ENCODE peak calls at places on chromosomes 3 and 15, in eight cellular contexts. One of them, this sample, is unnamed.

GRCh38 chr3:170701696-170702678 is 116.1 kb upstream of the SLC7A14 start:
- DNase-seq in NCI-H1417: no peak
- DNase-seq in fibroblast of lung: no peak
- DNase-seq in AG04449: no peak
- DNase-seq in coronary artery: no peak
- DNase-seq in fibroblast of pulmonary artery: no peak
- DNase-seq in GM03348: no peak
- DNase-seq in RWPE2: no peak
- DNase-seq in this sample: no peak

GRCh38 chr3:131981381-131981780 is 53.4 kb downstream of the CPNE4 start:
- DNase-seq in fibroblast of pulmonary artery: no peak
- DNase-seq in GM03348: no peak
- DNase-seq in fibroblast of lung: no peak
- DNase-seq in NCI-H1417: no peak
- DNase-seq in coronary artery: no peak
- DNase-seq in AG04449: no peak
- DNase-seq in RWPE2: no peak
- DNase-seq in this sample: no peak

GRCh38 chr15:48052871-48053383 is 67.9 kb upstream of the SLC24A5 start:
- DNase-seq in coronary artery: no peak
- DNase-seq in fibroblast of lung: no peak
- DNase-seq in NCI-H1417: peak; percentile 12
- DNase-seq in GM03348: no peak
- DNase-seq in fibroblast of pulmonary artery: no peak
- DNase-seq in AG04449: no peak
- DNase-seq in RWPE2: no peak
- DNase-seq in this sample: no peak

GRCh38 chr3:129485681-129486056 is 42.8 kb upstream of the RHO start:
- DNase-seq in GM03348: peak; percentile 94
- DNase-seq in RWPE2: peak; percentile 94
- DNase-seq in fibroblast of pulmonary artery: peak; percentile 99
- DNase-seq in coronary artery: peak; percentile 94
- DNase-seq in fibroblast of lung: peak; percentile 100
- DNase-seq in AG04449: peak; percentile 73
- DNase-seq in NCI-H1417: no peak
- DNase-seq in this sample: peak; percentile 60

GRCh38 chr3:194397757-194398312 is 1.2 kb downstream of the GP5 start:
- DNase-seq in RWPE2: no peak
- DNase-seq in NCI-H1417: peak; percentile 59
- DNase-seq in fibroblast of pulmonary artery: no peak
- DNase-seq in coronary artery: no peak
- DNase-seq in fibroblast of lung: peak; percentile 8
- DNase-seq in AG04449: no peak
- DNase-seq in GM03348: no peak
- DNase-seq in this sample: no peak

GRCh38 chr3:40055956-40056355 is 246.5 kb downstream of the MYRIP start:
- DNase-seq in coronary artery: no peak
- DNase-seq in NCI-H1417: no peak
- DNase-seq in GM03348: no peak
- DNase-seq in fibroblast of pulmonary artery: no peak
- DNase-seq in fibroblast of lung: no peak
- DNase-seq in AG04449: no peak
- DNase-seq in RWPE2: no peak
- DNase-seq in this sample: no peak

GRCh38 chr3:101680466-101680865 is 3.5 kb upstream of the ZBTB11 start:
- DNase-seq in fibroblast of pulmonary artery: no peak
- DNase-seq in GM03348: no peak
- DNase-seq in coronary artery: no peak
- DNase-seq in RWPE2: no peak
- DNase-seq in NCI-H1417: no peak
- DNase-seq in fibroblast of lung: no peak
- DNase-seq in AG04449: no peak
- DNase-seq in this sample: no peak

GRCh38 chr15:36232491-36232890 is 346.9 kb upstream of the CDIN1 start:
- DNase-seq in coronary artery: no peak
- DNase-seq in AG04449: no peak
- DNase-seq in fibroblast of pulmonary artery: no peak
- DNase-seq in fibroblast of lung: no peak
- DNase-seq in NCI-H1417: no peak
- DNase-seq in RWPE2: no peak
- DNase-seq in GM03348: no peak
- DNase-seq in this sample: no peak

GRCh38 chr15:55770261-55770660 is 27.3 kb upstream of the PRTG start:
- DNase-seq in fibroblast of pulmonary artery: no peak
- DNase-seq in NCI-H1417: no peak
- DNase-seq in AG04449: no peak
- DNase-seq in GM03348: no peak
- DNase-seq in RWPE2: no peak
- DNase-seq in fibroblast of lung: peak; percentile 77
- DNase-seq in coronary artery: no peak
- DNase-seq in this sample: no peak

GRCh38 chr3:117706731-117707130 is 997.2 kb downstream of the TUSC7 start:
- DNase-seq in RWPE2: no peak
- DNase-seq in fibroblast of pulmonary artery: no peak
- DNase-seq in AG04449: no peak
- DNase-seq in GM03348: no peak
- DNase-seq in fibroblast of lung: no peak
- DNase-seq in NCI-H1417: no peak
- DNase-seq in coronary artery: no peak
- DNase-seq in this sample: no peak

GRCh38 chr3:60202052-60202753 is 1049.0 kb downstream of the FHIT start:
- DNase-seq in fibroblast of pulmonary artery: no peak
- DNase-seq in AG04449: no peak
- DNase-seq in coronary artery: no peak
- DNase-seq in NCI-H1417: peak; percentile 62
- DNase-seq in RWPE2: no peak
- DNase-seq in GM03348: no peak
- DNase-seq in fibroblast of lung: no peak
- DNase-seq in this sample: no peak

GRCh38 chr3:18111702-18112311 is 313.3 kb downstream of the SATB1 start:
- DNase-seq in GM03348: peak; percentile 59
- DNase-seq in coronary artery: no peak
- DNase-seq in fibroblast of pulmonary artery: no peak
- DNase-seq in fibroblast of lung: peak; percentile 58
- DNase-seq in NCI-H1417: peak; percentile 49
- DNase-seq in RWPE2: no peak
- DNase-seq in AG04449: no peak
- DNase-seq in this sample: no peak

GRCh38 chr3:133758969-133759739 is 13.0 kb downstream of the TF start:
- DNase-seq in GM03348: no peak
- DNase-seq in AG04449: no peak
- DNase-seq in NCI-H1417: no peak
- DNase-seq in fibroblast of pulmonary artery: no peak
- DNase-seq in fibroblast of lung: no peak
- DNase-seq in coronary artery: no peak
- DNase-seq in RWPE2: no peak
- DNase-seq in this sample: no peak

This sample was measured in head of caudate nucleus.